ENCODE peak calls at places on chromosomes 5 and 9, in seven cellular contexts. O, E, L, C, Z, F and W are unnamed samples. For H3K4me1, the result is how much of the 10 kb centered on the place peaks cover.

GRCh38 chr5:76601470-76601869 is 21.7 kb downstream of the F2RL2 start:
- DNase-seq in O (peak), E (peak), L (no peak), C (no peak), Z (no peak), F (no peak), W (no peak)

GRCh38 chr5:95283761-95284511 is 958 bp downstream of the MCTP1 start:
- DNase-seq in O (peak), E (peak), L (peak), C (no peak), Z (no peak), F (peak), W (peak)

GRCh38 chr5:66891184-66891925 is 295.2 kb downstream of the MAST4 start:
- DNase-seq in O (no peak), E (peak), L (no peak), C (no peak), Z (no peak), F (no peak), W (peak)

GRCh38 chr9:99873531-99873930 is 32.9 kb upstream of the STX17 start:
- DNase-seq in O (no peak), E (no peak), L (no peak), C (no peak), Z (no peak), F (no peak), W (no peak)

GRCh38 chr5:135034186-135034962 is at the start of gene PITX1:
- DNase-seq in O (no peak), E (peak), L (peak), C (no peak), Z (no peak), F (peak), W (peak)

GRCh38 chr9:14062449-14063187 is 251.3 kb downstream of the NFIB start:
- DNase-seq in O (no peak), E (no peak), L (no peak), C (no peak), Z (no peak), F (no peak), W (no peak)

GRCh38 chr5:66987949-66988838 is 208.4 kb downstream of the CD180 start:
- DNase-seq in O (no peak), E (peak), L (no peak), C (no peak), Z (no peak), F (no peak), W (no peak)

GRCh38 chr5:58922392-58923171 is 339.7 kb downstream of the RAB3C start:
- DNase-seq in O (no peak), E (no peak), L (peak), C (peak), Z (peak), F (no peak), W (peak)

GRCh38 chr5:14036947-14037346 is 92.5 kb upstream of the DNAH5 start:
- DNase-seq in O (no peak), E (peak), L (no peak), C (no peak), Z (no peak), F (no peak), W (no peak)

GRCh38 chr5:93599427-93600146 is 16.6 kb downstream of the NR2F1 start:
- DNase-seq in O (no peak), E (peak), L (no peak), C (no peak), Z (no peak), F (no peak), W (no peak)

GRCh38 chr9:5269249-5269715 is 35.2 kb downstream of the RLN2 start:
- DNase-seq in O (no peak), E (peak), L (no peak), C (no peak), Z (no peak), F (no peak), W (no peak)

GRCh38 chr5:2914991-2915484 is 163.6 kb upstream of the IRX2 start:
- DNase-seq in O (no peak), E (peak), L (no peak), C (no peak), Z (no peak), F (no peak), W (no peak)

GRCh38 chr5:158139161-158139560 is 280.2 kb upstream of the CLINT1 start:
- DNase-seq in O (no peak), E (no peak), L (no peak), C (no peak), Z (no peak), F (no peak), W (no peak)

GRCh38 chr5:136249678-136250266 is 56.8 kb upstream of the SMIM32 start:
- DNase-seq in O (no peak), E (peak), L (peak), C (peak), Z (peak), F (no peak), W (peak)

GRCh38 chr5:92800360-92800759 is 780.7 kb downstream of the NR2F1-AS1 start:
- DNase-seq in O (no peak), E (no peak), L (no peak), C (no peak), Z (no peak), F (no peak), W (no peak)

GRCh38 chr5:74127377-74128338 is 501.7 kb downstream of the ARHGEF28 start:
- DNase-seq in O (no peak), E (peak), L (no peak), C (no peak), Z (no peak), F (no peak), W (no peak)

GRCh38 chr5:16889972-16890519 is 46.0 kb downstream of the MYO10 start:
- DNase-seq in O (no peak), E (no peak), L (no peak), C (no peak), Z (no peak), F (no peak), W (no peak)

GRCh38 chr5:52582313-52582712 is 205.4 kb upstream of the ITGA1 start:
- DNase-seq in O (no peak), E (peak), L (no peak), C (no peak), Z (no peak), F (no peak), W (no peak)

GRCh38 chr5:81852277-81853004 is 101.5 kb upstream of the SSBP2 start:
- DNase-seq in O (peak), E (peak), L (no peak), C (peak), Z (peak), F (peak), W (peak)

GRCh38 chr5:143434261-143435206 is 31.0 kb upstream of the NR3C1 start:
- DNase-seq in O (peak), E (no peak), L (peak), C (no peak), Z (no peak), F (no peak), W (peak)

GRCh38 chr9:125203259-125203658 is 2.9 kb downstream of the RABEPK start:
- DNase-seq in O (no peak), E (no peak), L (no peak), C (no peak), Z (no peak), F (no peak), W (no peak)

GRCh38 chr9:101791938-101792337 is 53.5 kb upstream of the GRIN3A start:
- DNase-seq in O (peak), E (peak), L (no peak), C (no peak), Z (no peak), F (no peak), W (peak)

GRCh38 chr5:72070519-72070918 is 36.8 kb upstream of the MAP1B start:
- DNase-seq in O (no peak), E (peak), L (no peak), C (no peak), Z (no peak), F (no peak), W (no peak)

GRCh38 chr5:168679515-168679920 is 100.3 kb upstream of the PANK3 start:
- DNase-seq in O (peak), E (peak), L (peak), C (peak), Z (peak), F (peak), W (peak)

GRCh38 chr5:119275146-119275872 is 80.5 kb upstream of the TNFAIP8 start:
- DNase-seq in O (no peak), E (no peak), L (no peak), C (no peak), Z (no peak), F (no peak), W (no peak)
- H3K4me1 ChIP-seq in O (half or more), E (under half), L (half or more), C (under half), Z (under half), F (under half), W (half or more)

GRCh38 chr9:37034938-37035471 is 937 bp upstream of the PAX5 start:
- DNase-seq in O (no peak), E (peak), L (no peak), C (no peak), Z (no peak), F (no peak), W (no peak)
- H3K4me3 ChIP-seq in O (peak), E (peak), L (no peak), C (no peak), Z (no peak), F (no peak), W (no peak)

GRCh38 chr5:55692106-55692417 is 20.1 kb downstream of the SLC38A9 start:
- DNase-seq in O (no peak), E (no peak), L (no peak), C (no peak), Z (no peak), F (no peak), W (no peak)
- TF ChIP-seq CTCF in O (no peak), E (no peak), L (no peak), C (no peak), Z (no peak), F (no peak), W (no peak)

DNA sequence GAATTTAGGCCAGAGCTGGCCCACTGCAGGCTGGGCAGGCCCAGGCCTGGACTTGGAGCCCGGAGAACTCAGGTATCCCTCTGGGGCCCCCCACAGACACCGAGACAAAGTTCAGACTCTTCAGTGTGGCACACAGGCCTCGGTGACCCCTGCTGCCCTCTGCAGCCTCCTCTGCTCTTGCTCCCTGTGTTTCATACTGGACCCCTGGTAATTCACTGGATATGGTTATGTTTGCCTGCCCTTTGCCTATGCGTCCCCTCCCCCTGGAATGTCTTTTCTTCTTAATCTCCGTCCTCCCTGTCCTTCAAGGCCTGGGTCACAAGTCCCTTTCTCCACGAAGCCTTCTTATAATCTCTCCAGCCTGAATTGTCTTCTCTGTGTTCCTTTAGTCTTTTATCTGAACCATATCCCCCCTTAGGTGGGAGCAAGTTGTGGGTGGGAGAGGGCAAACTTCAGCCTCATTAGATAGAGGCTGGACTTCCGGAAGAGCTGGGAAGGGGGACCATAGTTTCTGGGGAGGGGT is 30.1 kb downstream of the GSN start:
- DNase-seq in O (no peak), E (peak), L (no peak), C (no peak), Z (no peak), F (no peak), W (no peak)
- H3K4me1 ChIP-seq in O (under half), E (under half), L (half or more), C (half or more), Z (half or more), F (under half), W (under half)

GRCh38 chr9:112542893-112543292 is 56.3 kb downstream of the KIAA1958 start:
- DNase-seq in O (no peak), E (no peak), L (no peak), C (no peak), Z (no peak), F (no peak), W (no peak)
- H3K4me3 ChIP-seq in O (no peak), E (no peak), L (no peak), C (no peak), Z (no peak), F (no peak), W (no peak)

GRCh38 chr5:23820764-23821471 is 313.5 kb downstream of the PRDM9 start:
- DNase-seq in O (no peak), E (peak), L (no peak), C (no peak), Z (no peak), F (no peak), W (no peak)
- TF ChIP-seq CTCF in O (no peak), E (peak), L (no peak), C (no peak), Z (peak), F (no peak), W (peak)

DNA sequence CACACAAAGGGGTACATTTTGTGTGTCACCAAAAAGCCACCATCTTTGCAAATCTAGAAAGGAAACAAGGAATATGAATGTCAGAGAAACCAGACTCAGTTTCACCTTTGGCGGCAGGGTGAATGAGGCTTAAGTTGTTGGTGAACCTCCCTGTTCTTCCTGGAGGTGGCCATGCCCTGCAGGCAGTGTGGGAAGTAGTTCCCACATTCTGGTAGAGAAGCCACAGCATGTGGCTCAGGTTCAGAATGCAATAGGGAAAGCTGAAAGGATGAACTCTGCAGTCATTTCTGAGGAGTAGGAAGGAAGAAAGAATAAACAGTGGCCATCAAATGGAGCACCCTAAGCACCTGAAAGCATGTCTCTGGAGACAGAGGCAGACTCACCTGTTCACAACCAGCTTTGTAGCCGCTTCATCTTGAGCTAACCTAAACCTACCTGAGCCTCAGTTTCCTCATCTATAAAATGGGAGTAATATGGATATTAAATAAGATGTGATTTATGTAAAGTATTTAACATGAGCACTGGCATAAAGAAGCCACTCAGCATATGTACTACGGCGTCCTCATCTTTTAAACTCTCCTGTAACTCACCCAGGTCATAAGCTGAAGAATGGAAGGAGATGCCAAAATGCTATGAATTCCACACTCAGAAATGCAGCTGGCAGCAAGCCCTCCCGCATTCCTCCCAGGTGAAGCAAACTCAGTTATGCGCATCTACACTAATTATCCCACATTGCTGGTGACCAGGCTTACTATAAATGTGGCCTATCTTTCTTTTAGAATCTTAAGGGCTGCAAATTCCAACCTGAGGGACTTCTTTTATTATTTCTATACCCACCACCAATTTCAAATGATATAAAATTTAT is 86.0 kb downstream of the ZNF608 start:
- DNase-seq in O (no peak), E (peak), L (no peak), C (no peak), Z (no peak), F (no peak), W (peak)
- H3K4me1 ChIP-seq in O (under half), E (half or more), L (half or more), C (under half), Z (half or more), F (under half), W (half or more)

DNA sequence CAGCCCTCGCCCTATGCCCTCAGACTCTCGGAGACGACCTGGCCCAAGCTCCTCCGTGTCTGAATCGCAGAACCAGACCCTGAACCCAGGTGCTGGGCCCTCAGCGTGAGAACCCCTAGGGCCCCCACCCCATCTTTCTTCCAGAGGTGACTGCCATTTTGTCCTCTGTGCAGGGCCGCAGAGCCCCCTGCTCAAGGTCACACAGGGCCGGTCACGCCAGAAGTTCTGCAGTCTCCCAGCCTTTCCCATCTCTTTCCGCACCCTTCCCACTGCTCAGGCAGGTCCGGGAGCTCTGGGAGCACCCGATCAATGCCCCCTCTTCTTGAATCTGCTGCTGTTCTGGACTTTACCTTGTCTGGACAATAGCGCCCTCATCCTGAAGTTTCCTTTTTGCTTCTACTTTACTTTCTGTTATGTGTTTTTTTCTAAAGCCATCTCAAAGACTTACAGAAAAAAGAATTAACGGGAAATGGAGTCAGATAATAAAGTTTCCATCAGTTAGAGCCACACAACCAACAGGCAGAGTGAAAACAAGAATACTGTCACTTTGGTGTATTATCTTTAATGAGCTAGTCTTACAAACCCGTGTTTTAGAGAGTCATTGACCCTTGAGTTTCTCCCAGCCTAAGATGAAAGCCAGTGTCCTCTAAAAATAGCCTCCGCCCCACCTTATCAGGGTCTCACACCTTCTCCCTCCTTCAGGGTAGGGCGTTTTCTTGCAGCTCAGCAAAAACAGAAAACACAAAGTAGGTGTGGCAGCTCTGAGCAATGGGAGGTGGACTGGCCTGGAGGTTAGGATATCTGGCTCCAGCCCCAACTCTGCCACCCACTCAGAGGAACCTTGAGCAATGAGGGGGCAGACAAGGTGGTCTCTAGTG is 1.8 kb downstream of the TMOD1 start:
- DNase-seq in O (no peak), E (peak), L (no peak), C (no peak), Z (no peak), F (no peak), W (no peak)
- H3K4me3 ChIP-seq in O (no peak), E (peak), L (peak), C (peak), Z (peak), F (peak), W (peak)